ENCODE peak calls at places on chromosomes 4 and X, in ten cellular contexts. F is mesothelial cell of epicardium; Q is stimulated activated CD4-positive, alpha-beta T cell treated with anti-CD3 and anti-CD28 coated beads, Interleukin-2, amount 100 ng/mL, for 24 hours; H is GM23338; K is HFF-Myc; I is activated CD4-positive, alpha-beta T cell treated with anti-CD3 and anti-CD28 coated beads for 36 hours; M is NCI-H1092 treated with DMSO at 0.1 percent for 48 hours; P is kidney tubule cell; O is stimulated activated CD8-positive, alpha-beta memory T cell treated with anti-CD3 and anti-CD28 coated beads, Interleukin-7, amount 100 ng/mL, for 1 hour; V is SW480. B is an unnamed sample.

GRCh38 chr4:73864365-73864764 is 4.8 kb upstream of the CXCL1 start:
- DNase-seq in Q (no peak), V (peak), I (no peak), H (peak), M (peak), O (no peak), P (peak), K (no peak), F (no peak), B (peak)

GRCh38 chrX:111868726-111869638 is 7.0 kb upstream of the TRPC5OS start:
- DNase-seq in H (no peak), P (peak), Q (no peak), I (no peak), F (no peak), O (no peak), M (no peak), V (peak), K (no peak), B (no peak)

GRCh38 chr4:140059159-140059558 is 94.8 kb downstream of the MAML3 start:
- DNase-seq in M (no peak), V (no peak), O (no peak), K (no peak), F (no peak), Q (no peak), P (no peak), I (no peak), H (no peak), B (no peak)

GRCh38 chr4:181991374-181991773 is 251.8 kb upstream of the TENM3 start:
- DNase-seq in H (no peak), M (no peak), V (no peak), F (no peak), K (no peak), I (no peak), P (no peak), Q (no peak), O (no peak), B (no peak)

GRCh38 chrX:149570668-149571067 is 16.6 kb downstream of the MAGEA9B start:
- DNase-seq in P (no peak), F (no peak), Q (no peak), V (peak), O (no peak), I (no peak), H (no peak), K (peak), M (no peak), B (no peak)

GRCh38 chrX:43096830-43097229 is 318.9 kb upstream of the PPP1R2C start:
- DNase-seq in M (no peak), K (no peak), H (no peak), I (no peak), V (no peak), F (no peak), Q (no peak), O (no peak), P (no peak), B (no peak)

GRCh38 chr4:41390661-41391060 is 133.9 kb downstream of the UCHL1 start:
- DNase-seq in K (no peak), H (no peak), Q (no peak), P (no peak), F (no peak), V (no peak), O (no peak), I (no peak), M (no peak), B (no peak)

GRCh38 chrX:134025986-134026731 is 40.8 kb upstream of the GPC3 start:
- DNase-seq in O (no peak), H (peak), I (no peak), P (no peak), K (no peak), F (no peak), Q (no peak), V (no peak), M (no peak), B (peak)

GRCh38 chr4:112859456-112860184 is 189.8 kb upstream of the ANK2 start:
- DNase-seq in Q (no peak), F (no peak), K (no peak), V (no peak), P (no peak), O (no peak), M (no peak), H (no peak), I (no peak), B (no peak)

GRCh38 chr4:98674404-98675173 is 16.2 kb upstream of the TSPAN5 start:
- DNase-seq in M (no peak), V (no peak), H (no peak), P (no peak), O (no peak), K (no peak), F (no peak), I (no peak), Q (no peak), B (no peak)

GRCh38 chrX:5876984-5877655 is 351.5 kb downstream of the NLGN4X start:
- DNase-seq in H (peak), M (peak), Q (no peak), O (no peak), K (no peak), F (no peak), P (peak), I (peak), V (peak), B (peak)

GRCh38 chr4:185142563-185142910 is 529 bp upstream of the SLC25A4 start:
- DNase-seq in I (no peak), M (peak), K (no peak), P (no peak), H (no peak), V (peak), Q (no peak), F (no peak), O (no peak), B (no peak)

GRCh38 chr4:13966241-13967195 is 339.0 kb upstream of the BOD1L1 start:
- DNase-seq in M (no peak), K (peak), P (peak), F (no peak), V (no peak), I (no peak), Q (no peak), O (no peak), H (peak), B (no peak)

GRCh38 chr4:4182835-4183568 is 43.7 kb downstream of the OTOP1 start:
- DNase-seq in I (peak), H (peak), F (no peak), V (no peak), M (no peak), K (no peak), O (no peak), P (peak), Q (no peak), B (peak)

GRCh38 chrX:140507982-140508305 is 3.1 kb upstream of the SOX3 start:
- DNase-seq in H (peak), F (no peak), K (no peak), P (no peak), Q (no peak), V (no peak), I (no peak), M (no peak), O (no peak), B (peak)

GRCh38 chr4:120228086-120228485 is 161.4 kb upstream of the MAD2L1 start:
- DNase-seq in V (no peak), Q (no peak), P (no peak), O (no peak), I (no peak), H (no peak), M (no peak), K (no peak), F (no peak), B (no peak)

GRCh38 chr4:138320856-138321255 is 78.7 kb upstream of the SLC7A11 start:
- DNase-seq in Q (no peak), P (no peak), H (no peak), V (no peak), I (no peak), M (no peak), O (no peak), F (no peak), K (no peak), B (no peak)

GRCh38 chr4:184408021-184408710 is 66.2 kb downstream of the IRF2 start:
- DNase-seq in F (no peak), O (no peak), Q (no peak), M (no peak), I (no peak), V (no peak), K (peak), P (peak), H (no peak), B (no peak)

GRCh38 chr4:25826074-25826752 is 36.6 kb downstream of the SEL1L3 start:
- DNase-seq in O (no peak), H (no peak), I (no peak), Q (no peak), P (no peak), F (no peak), K (no peak), M (no peak), V (no peak), B (no peak)

GRCh38 chr4:1321946-1322650 is 24.9 kb upstream of the UVSSA start:
- DNase-seq in O (no peak), K (no peak), F (no peak), M (no peak), I (no peak), V (no peak), Q (no peak), P (no peak), H (no peak), B (no peak)

GRCh38 chrX:152202886-152203285 is 64.5 kb upstream of the MAGEA10 start:
- DNase-seq in K (no peak), V (no peak), M (no peak), P (no peak), I (no peak), O (no peak), H (peak), F (no peak), Q (no peak), B (no peak)

GRCh38 chrX:68048774-68049173 is 384.5 kb downstream of the OPHN1 start:
- DNase-seq in Q (no peak), V (no peak), I (no peak), M (peak), O (no peak), F (no peak), H (no peak), P (no peak), K (no peak), B (no peak)

GRCh38 chr4:1723131-1723801 is 1.9 kb downstream of the TACC3 start:
- DNase-seq in K (no peak), F (no peak), Q (peak), O (peak), M (no peak), I (peak), H (no peak), P (no peak), V (no peak), B (no peak)

GRCh38 chr4:43357252-43357974 is 464.9 kb downstream of the GRXCR1 start:
- DNase-seq in H (no peak), Q (no peak), F (no peak), M (no peak), V (no peak), I (no peak), K (no peak), P (no peak), O (no peak), B (no peak)

GRCh38 chr4:89616382-89616781 is 220.6 kb downstream of the SNCA start:
- DNase-seq in P (no peak), O (no peak), K (no peak), Q (no peak), I (no peak), M (no peak), V (no peak), H (no peak), F (no peak), B (no peak)

GRCh38 chr4:47032405-47033106 is 1.2 kb downstream of the GABRB1 start:
- DNase-seq in P (peak), I (peak), Q (peak), H (peak), F (peak), K (peak), V (peak), O (no peak), M (peak), B (peak)

GRCh38 chrX:31266172-31267076 is 194.6 kb upstream of the FTHL17 start:
- DNase-seq in M (peak), Q (no peak), I (peak), V (no peak), P (peak), O (no peak), K (no peak), H (peak), F (peak), B (peak)

GRCh38 chr4:117010695-117011094 is 74.7 kb downstream of the TRAM1L1 start:
- DNase-seq in M (no peak), Q (no peak), I (no peak), F (no peak), O (no peak), V (no peak), H (no peak), P (peak), K (no peak), B (no peak)

GRCh38 chrX:124240422-124240821 is 92.0 kb upstream of the TEX13D start:
- DNase-seq in M (no peak), P (no peak), F (no peak), H (no peak), K (no peak), I (no peak), V (no peak), O (no peak), Q (no peak), B (no peak)

GRCh38 chr4:36099509-36099908 is 144.8 kb downstream of the ARAP2 start:
- DNase-seq in P (no peak), V (no peak), F (no peak), K (no peak), H (no peak), M (no peak), O (no peak), Q (no peak), I (no peak), B (no peak)

GRCh38 chrX:69136546-69137331 is 28.5 kb downstream of the PJA1 start:
- DNase-seq in P (no peak), K (no peak), V (no peak), M (no peak), O (no peak), Q (no peak), H (peak), I (no peak), F (no peak), B (peak)

GRCh38 chrX:24774650-24775049 is 80.9 kb downstream of the POLA1 start:
- DNase-seq in M (no peak), V (no peak), I (no peak), O (no peak), F (no peak), Q (no peak), P (no peak), K (no peak), H (no peak), B (no peak)

GRCh38 chr4:100742045-100742444 is 224.2 kb upstream of the EMCN start:
- DNase-seq in F (no peak), O (no peak), P (peak), V (peak), H (peak), M (peak), K (no peak), I (no peak), Q (no peak), B (no peak)

GRCh38 chrX:13005671-13006473 is 31.0 kb downstream of the TMSB4X start:
- DNase-seq in P (no peak), M (no peak), Q (no peak), H (no peak), F (no peak), K (no peak), V (no peak), O (no peak), I (peak), B (no peak)

GRCh38 chrX:145818522-145819075 is 970 bp downstream of the SLITRK2 start:
- DNase-seq in Q (no peak), H (no peak), F (no peak), I (no peak), V (no peak), O (no peak), M (no peak), P (no peak), K (no peak), B (no peak)

GRCh38 chrX:10045327-10046000 is 78.3 kb downstream of the CLDN34 start:
- DNase-seq in F (no peak), K (no peak), O (no peak), I (no peak), M (no peak), P (no peak), H (no peak), Q (no peak), V (no peak), B (no peak)